ENCODE peak calls at places on chromosomes 3 and 15, in six cellular contexts. Y is fibroblast of lung, T is body of pancreas, Z is uterus, M is WERI-Rb-1, H is Peyer's patch. L is an unnamed sample.

GRCh38 chr3:13282528-13282985 is 137.6 kb downstream of the NUP210 start:
- DNase-seq in Y (no peak), T (peak), Z (no peak), M (no peak), H (no peak), L (peak)

GRCh38 chr3:187318819-187319616 is 27.5 kb upstream of the MASP1 start:
- DNase-seq in Y (peak), T (peak), Z (peak), M (peak), H (peak), L (no peak)

GRCh38 chr3:39333607-39334006 is 4.1 kb downstream of the CCR8 start:
- DNase-seq in Y (no peak), T (no peak), Z (no peak), M (no peak), H (no peak), L (no peak)

GRCh38 chr3:151008699-151009098 is 36.2 kb upstream of the CLRN1 start:
- DNase-seq in Y (peak), T (no peak), Z (no peak), M (no peak), H (no peak), L (no peak)

GRCh38 chr15:45549831-45550230 is 27.3 kb upstream of the SLC30A4 start:
- DNase-seq in Y (peak), T (no peak), Z (no peak), M (no peak), H (no peak), L (no peak)

GRCh38 chr3:187726564-187726963 is 18.7 kb downstream of the BCL6 start:
- DNase-seq in Y (no peak), T (no peak), Z (no peak), M (no peak), H (no peak), L (no peak)

GRCh38 chr15:70248116-70249025 is 150.7 kb upstream of the TLE3 start:
- DNase-seq in Y (no peak), T (no peak), Z (no peak), M (peak), H (no peak), L (peak)

GRCh38 chr3:82654708-82655107 is 893.3 kb upstream of the GBE1 start:
- DNase-seq in Y (no peak), T (no peak), Z (no peak), M (no peak), H (no peak), L (no peak)

GRCh38 chr3:123085293-123085949 is 18.6 kb downstream of the PDIA5 start:
- DNase-seq in Y (no peak), T (no peak), Z (no peak), M (peak), H (no peak), L (peak)

GRCh38 chr3:194989251-194989650 is 281.7 kb downstream of the XXYLT1 start:
- DNase-seq in Y (no peak), T (no peak), Z (no peak), M (no peak), H (no peak), L (no peak)

GRCh38 chr3:100214574-100214964 is 46.2 kb upstream of the TBC1D23 start:
- DNase-seq in Y (no peak), T (no peak), Z (no peak), M (no peak), H (no peak), L (no peak)

GRCh38 chr3:139533781-139534443 is 5.6 kb downstream of the RBP1 start:
- DNase-seq in Y (peak), T (peak), Z (peak), M (peak), H (peak), L (no peak)

GRCh38 chr3:196141866-196142673 is 60.2 kb upstream of the TFRC start:
- DNase-seq in Y (no peak), T (peak), Z (no peak), M (no peak), H (no peak), L (no peak)
- H3K27ac ChIP-seq in Y (no peak), T (peak), Z (no peak), M (no peak), H (no peak), L (no peak)

GRCh38 chr3:182909318-182910040 is 70.9 kb downstream of the DCUN1D1 start:
- DNase-seq in Y (peak), T (no peak), Z (no peak), M (no peak), H (no peak), L (no peak)
- H3K27ac ChIP-seq in Y (no peak), T (no peak), Z (no peak), M (no peak), H (no peak), L (no peak)

GRCh38 chr3:38136272-38136806 is 588 bp downstream of the ACAA1 start:
- DNase-seq in Y (peak), T (peak), Z (no peak), M (no peak), H (peak), L (no peak)
- H3K27ac ChIP-seq in Y (peak), T (peak), Z (peak), M (peak), H (peak), L (peak)

DNA sequence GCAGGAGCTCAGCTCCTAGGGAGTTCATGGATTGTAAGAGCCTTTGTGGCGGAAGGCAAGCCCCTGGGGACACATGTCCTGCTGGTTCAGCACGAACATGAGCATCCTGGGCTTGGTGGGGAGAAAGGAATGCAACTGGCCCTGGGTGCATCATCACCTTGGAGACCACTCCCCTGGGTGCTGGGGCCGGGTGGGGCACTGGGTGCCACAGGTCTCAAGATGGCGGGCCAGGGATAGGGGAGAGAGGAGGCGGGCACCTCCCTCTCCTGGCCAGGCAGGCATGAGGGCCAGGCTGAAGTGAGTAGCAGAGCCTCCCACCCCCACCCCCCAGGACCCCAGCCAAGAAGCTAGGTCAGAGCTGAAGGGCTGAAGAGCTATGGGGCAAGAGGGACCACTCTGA is 768 bp downstream of the PCBP4 start:
- DNase-seq in Y (no peak), T (no peak), Z (no peak), M (peak), H (no peak), L (no peak)
- H3K27ac ChIP-seq in Y (peak), T (no peak), Z (peak), M (peak), H (peak), L (no peak)

DNA sequence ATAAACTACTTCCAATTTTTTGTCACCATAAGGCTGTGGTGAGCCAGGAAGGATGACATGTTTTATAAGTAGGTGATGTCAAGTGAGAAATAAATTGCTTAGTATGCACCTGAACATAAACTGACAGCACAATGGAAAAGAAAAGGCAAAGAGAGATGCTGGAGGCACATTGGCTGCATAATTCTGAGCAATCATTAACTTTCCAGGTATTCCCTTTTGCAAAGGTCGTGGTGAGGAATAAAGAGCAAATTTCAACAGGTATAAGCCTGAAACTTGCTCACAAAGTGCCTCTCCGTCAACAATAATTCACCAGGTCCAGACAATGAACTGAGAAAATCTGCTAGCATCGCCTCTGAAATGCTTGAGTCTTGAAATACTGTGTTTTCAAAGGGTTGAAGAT is 48.2 kb downstream of the ITGB5 start:
- DNase-seq in Y (no peak), T (no peak), Z (no peak), M (no peak), H (no peak), L (no peak)
- H3K27ac ChIP-seq in Y (no peak), T (no peak), Z (no peak), M (no peak), H (no peak), L (no peak)

DNA sequence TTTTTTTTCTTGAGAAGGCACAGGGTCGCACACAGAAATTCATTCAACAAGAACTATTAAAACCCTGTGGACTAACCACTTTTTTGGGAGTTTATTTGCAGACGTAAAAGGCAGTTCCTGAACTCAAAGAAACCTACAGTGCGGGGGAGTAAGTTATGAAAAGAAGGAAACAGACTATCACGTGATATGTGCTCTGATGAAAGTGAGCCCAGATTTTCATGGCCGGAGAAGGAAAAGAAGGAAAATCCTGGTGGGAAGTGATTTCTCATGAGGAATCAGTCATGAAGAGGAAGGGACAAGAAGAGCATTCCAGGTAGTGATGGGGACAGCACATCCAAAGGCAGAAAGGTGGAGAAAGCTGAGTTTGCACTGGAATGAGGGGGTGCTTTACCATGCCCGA is 26.1 kb downstream of the SEMA6D start:
- DNase-seq in Y (no peak), T (no peak), Z (no peak), M (no peak), H (no peak), L (no peak)
- H3K27ac ChIP-seq in Y (no peak), T (no peak), Z (no peak), M (no peak), H (no peak), L (no peak)

GRCh38 chr3:51386159-51386851 is 1.2 kb downstream of the MANF start:
- DNase-seq in Y (no peak), T (no peak), Z (no peak), M (no peak), H (no peak), L (no peak)

GRCh38 chr3:51384145-51384729 is 854 bp upstream of the MANF start:
- DNase-seq in Y (peak), T (no peak), Z (no peak), M (no peak), H (no peak), L (peak)

GRCh38 chr3:51384730-51385473 is at the start of gene MANF:
- DNase-seq in Y (peak), T (peak), Z (peak), M (peak), H (peak), L (peak)

GRCh38 chr3:51386852-51387229 is 1.8 kb downstream of the MANF start:
- DNase-seq in Y (no peak), T (no peak), Z (no peak), M (no peak), H (no peak), L (no peak)

DNA sequence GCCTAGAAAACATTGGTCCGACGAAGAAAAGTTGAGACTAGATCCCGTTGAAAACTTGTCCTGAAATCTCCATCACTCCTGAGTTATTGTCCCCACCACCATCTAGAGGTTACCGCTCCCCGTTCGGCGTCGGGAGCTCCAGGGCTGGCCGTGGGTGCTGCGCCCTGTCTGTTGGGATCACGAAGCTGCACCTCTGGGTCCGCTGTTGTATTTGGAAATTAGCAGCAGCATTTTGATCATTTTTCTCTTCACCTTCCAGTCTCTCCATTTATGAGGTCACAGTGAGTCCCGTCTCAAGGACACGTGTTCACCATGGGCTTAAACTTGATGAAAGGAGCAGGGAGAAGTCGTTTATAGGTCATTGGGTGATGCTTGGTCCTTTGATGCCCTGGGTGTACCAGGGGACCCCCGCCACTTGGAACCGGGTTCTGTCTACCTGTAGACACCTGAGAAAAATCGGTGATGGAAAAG is 565 bp downstream of the MANF start:
- DNase-seq in Y (no peak), T (no peak), Z (no peak), M (no peak), H (no peak), L (peak)
- H3K27ac ChIP-seq in Y (peak), T (peak), Z (peak), M (peak), H (peak), L (peak)

GRCh38 chr3:170171563-170171962 is 10.0 kb downstream of the PHC3 start:
- DNase-seq in Y (no peak), T (no peak), Z (no peak), M (no peak), H (no peak), L (no peak)
- H3K27ac ChIP-seq in Y (no peak), T (no peak), Z (no peak), M (no peak), H (no peak), L (peak)

GRCh38 chr3:118966700-118967099 is 67.9 kb downstream of the IGSF11 start:
- DNase-seq in Y (no peak), T (no peak), Z (no peak), M (no peak), H (no peak), L (no peak)
- H3K27ac ChIP-seq in Y (no peak), T (no peak), Z (no peak), M (no peak), H (no peak), L (no peak)

DNA sequence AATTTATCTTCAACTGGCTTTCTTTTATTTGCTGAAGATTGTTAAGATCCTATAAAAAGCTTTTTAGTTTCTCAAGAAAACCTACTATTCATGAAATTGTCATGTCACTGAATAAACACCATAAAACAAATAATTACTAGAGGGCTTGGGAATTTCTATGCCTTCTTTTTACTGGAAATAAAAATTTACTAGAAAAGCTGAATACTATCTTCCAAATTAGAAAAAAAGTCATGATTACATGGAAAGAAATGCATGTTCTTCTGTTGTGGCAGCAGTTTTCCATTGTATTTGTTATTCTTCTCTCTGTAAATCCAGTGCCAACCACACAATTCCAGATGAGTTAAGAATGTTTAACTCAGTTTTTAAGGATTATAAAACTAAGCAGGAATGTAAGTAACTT is 153.8 kb downstream of the RAP2B start:
- DNase-seq in Y (peak), T (no peak), Z (no peak), M (no peak), H (no peak), L (no peak)
- H3K27ac ChIP-seq in Y (no peak), T (no peak), Z (no peak), M (no peak), H (no peak), L (no peak)

L was measured in spleen.